ENCODE peak calls at places on chromosomes 3 and 15, in ten cellular contexts. One of them, this sample, is unnamed.

GRCh38 chr3:66053009-66053782 is 14.5 kb upstream of the MAGI1 start:
- DNase-seq in activated T-cell treated with anti-CD3 and anti-CD28 coated beads, Interleukin-2, amount 50 U/mL, for 72 hours: no peak
- DNase-seq in GM23248: peak
- DNase-seq in caudate nucleus: no peak
- DNase-seq in GM03348: peak
- DNase-seq in keratinocyte: no peak
- DNase-seq in posterior cingulate gyrus: no peak
- DNase-seq in activated naive CD8-positive, alpha-beta T cell treated with anti-CD3 and anti-CD28 coated beads, Interleukin-2, amount 50 U/mL, for 24 hours: no peak
- DNase-seq in A549: no peak
- DNase-seq in glutamatergic neuron: no peak
- DNase-seq in this sample: no peak

GRCh38 chr3:58625196-58625595 is 41.4 kb downstream of the FAM3D start:
- DNase-seq in activated T-cell treated with anti-CD3 and anti-CD28 coated beads, Interleukin-2, amount 50 U/mL, for 72 hours: no peak
- DNase-seq in GM23248: no peak
- DNase-seq in caudate nucleus: no peak
- DNase-seq in GM03348: no peak
- DNase-seq in keratinocyte: no peak
- DNase-seq in posterior cingulate gyrus: no peak
- DNase-seq in activated naive CD8-positive, alpha-beta T cell treated with anti-CD3 and anti-CD28 coated beads, Interleukin-2, amount 50 U/mL, for 24 hours: no peak
- DNase-seq in A549: no peak
- DNase-seq in glutamatergic neuron: no peak
- DNase-seq in this sample: no peak

GRCh38 chr15:75836953-75837321 is 6.3 kb upstream of the UBE2Q2 start:
- DNase-seq in activated T-cell treated with anti-CD3 and anti-CD28 coated beads, Interleukin-2, amount 50 U/mL, for 72 hours: peak
- DNase-seq in GM23248: peak
- DNase-seq in caudate nucleus: no peak
- DNase-seq in GM03348: peak
- DNase-seq in keratinocyte: no peak
- DNase-seq in posterior cingulate gyrus: no peak
- DNase-seq in activated naive CD8-positive, alpha-beta T cell treated with anti-CD3 and anti-CD28 coated beads, Interleukin-2, amount 50 U/mL, for 24 hours: peak
- DNase-seq in A549: no peak
- DNase-seq in glutamatergic neuron: no peak
- DNase-seq in this sample: no peak

GRCh38 chr3:67215690-67216089 is 217.6 kb downstream of the KBTBD8 start:
- DNase-seq in activated T-cell treated with anti-CD3 and anti-CD28 coated beads, Interleukin-2, amount 50 U/mL, for 72 hours: no peak
- DNase-seq in GM23248: no peak
- DNase-seq in caudate nucleus: no peak
- DNase-seq in GM03348: no peak
- DNase-seq in keratinocyte: no peak
- DNase-seq in posterior cingulate gyrus: no peak
- DNase-seq in activated naive CD8-positive, alpha-beta T cell treated with anti-CD3 and anti-CD28 coated beads, Interleukin-2, amount 50 U/mL, for 24 hours: no peak
- DNase-seq in A549: no peak
- DNase-seq in glutamatergic neuron: no peak
- DNase-seq in this sample: no peak

GRCh38 chr3:49199244-49199899 is 28.0 kb downstream of the KLHDC8B start:
- DNase-seq in activated T-cell treated with anti-CD3 and anti-CD28 coated beads, Interleukin-2, amount 50 U/mL, for 72 hours: peak
- DNase-seq in GM23248: peak
- DNase-seq in caudate nucleus: peak
- DNase-seq in GM03348: peak
- DNase-seq in keratinocyte: no peak
- DNase-seq in posterior cingulate gyrus: peak
- DNase-seq in activated naive CD8-positive, alpha-beta T cell treated with anti-CD3 and anti-CD28 coated beads, Interleukin-2, amount 50 U/mL, for 24 hours: peak
- DNase-seq in A549: no peak
- DNase-seq in glutamatergic neuron: peak
- DNase-seq in this sample: peak

GRCh38 chr3:102229062-102229655 is 205.7 kb upstream of the ZPLD1 start:
- DNase-seq in activated T-cell treated with anti-CD3 and anti-CD28 coated beads, Interleukin-2, amount 50 U/mL, for 72 hours: peak
- DNase-seq in GM23248: peak
- DNase-seq in caudate nucleus: peak
- DNase-seq in GM03348: peak
- DNase-seq in keratinocyte: peak
- DNase-seq in posterior cingulate gyrus: peak
- DNase-seq in activated naive CD8-positive, alpha-beta T cell treated with anti-CD3 and anti-CD28 coated beads, Interleukin-2, amount 50 U/mL, for 24 hours: peak
- DNase-seq in A549: peak
- DNase-seq in glutamatergic neuron: peak
- DNase-seq in this sample: peak

GRCh38 chr15:87609474-87609873 is 647.1 kb downstream of the NTRK3 start:
- DNase-seq in activated T-cell treated with anti-CD3 and anti-CD28 coated beads, Interleukin-2, amount 50 U/mL, for 72 hours: no peak
- DNase-seq in GM23248: peak
- DNase-seq in caudate nucleus: no peak
- DNase-seq in GM03348: peak
- DNase-seq in keratinocyte: peak
- DNase-seq in posterior cingulate gyrus: no peak
- DNase-seq in activated naive CD8-positive, alpha-beta T cell treated with anti-CD3 and anti-CD28 coated beads, Interleukin-2, amount 50 U/mL, for 24 hours: no peak
- DNase-seq in A549: no peak
- DNase-seq in glutamatergic neuron: no peak
- DNase-seq in this sample: no peak

GRCh38 chr3:157127831-157128767 is 31.8 kb downstream of the CCNL1 start:
- DNase-seq in activated T-cell treated with anti-CD3 and anti-CD28 coated beads, Interleukin-2, amount 50 U/mL, for 72 hours: peak
- DNase-seq in GM23248: peak
- DNase-seq in caudate nucleus: no peak
- DNase-seq in GM03348: peak
- DNase-seq in keratinocyte: peak
- DNase-seq in posterior cingulate gyrus: no peak
- DNase-seq in activated naive CD8-positive, alpha-beta T cell treated with anti-CD3 and anti-CD28 coated beads, Interleukin-2, amount 50 U/mL, for 24 hours: peak
- DNase-seq in A549: peak
- DNase-seq in glutamatergic neuron: no peak
- DNase-seq in this sample: no peak

GRCh38 chr3:49644684-49645083 is 29.5 kb upstream of the APEH start:
- DNase-seq in activated T-cell treated with anti-CD3 and anti-CD28 coated beads, Interleukin-2, amount 50 U/mL, for 72 hours: no peak
- DNase-seq in GM23248: no peak
- DNase-seq in caudate nucleus: no peak
- DNase-seq in GM03348: no peak
- DNase-seq in keratinocyte: no peak
- DNase-seq in posterior cingulate gyrus: no peak
- DNase-seq in activated naive CD8-positive, alpha-beta T cell treated with anti-CD3 and anti-CD28 coated beads, Interleukin-2, amount 50 U/mL, for 24 hours: no peak
- DNase-seq in A549: no peak
- DNase-seq in glutamatergic neuron: no peak
- DNase-seq in this sample: no peak

GRCh38 chr3:171028779-171029232 is 2.3 kb upstream of the SLC2A2 start:
- DNase-seq in activated T-cell treated with anti-CD3 and anti-CD28 coated beads, Interleukin-2, amount 50 U/mL, for 72 hours: no peak
- DNase-seq in GM23248: peak
- DNase-seq in caudate nucleus: no peak
- DNase-seq in GM03348: peak
- DNase-seq in keratinocyte: no peak
- DNase-seq in posterior cingulate gyrus: no peak
- DNase-seq in activated naive CD8-positive, alpha-beta T cell treated with anti-CD3 and anti-CD28 coated beads, Interleukin-2, amount 50 U/mL, for 24 hours: no peak
- DNase-seq in A549: no peak
- DNase-seq in glutamatergic neuron: no peak
- DNase-seq in this sample: no peak

GRCh38 chr3:132399054-132399929 is 18.0 kb upstream of the DNAJC13 start:
- DNase-seq in activated T-cell treated with anti-CD3 and anti-CD28 coated beads, Interleukin-2, amount 50 U/mL, for 72 hours: peak
- DNase-seq in GM23248: peak
- DNase-seq in caudate nucleus: no peak
- DNase-seq in GM03348: peak
- DNase-seq in keratinocyte: no peak
- DNase-seq in posterior cingulate gyrus: peak
- DNase-seq in activated naive CD8-positive, alpha-beta T cell treated with anti-CD3 and anti-CD28 coated beads, Interleukin-2, amount 50 U/mL, for 24 hours: no peak
- DNase-seq in A549: peak
- DNase-seq in glutamatergic neuron: no peak
- DNase-seq in this sample: peak

GRCh38 chr3:194631696-194632095 is 1.5 kb downstream of the TMEM44 start:
- DNase-seq in activated T-cell treated with anti-CD3 and anti-CD28 coated beads, Interleukin-2, amount 50 U/mL, for 72 hours: no peak
- DNase-seq in GM23248: no peak
- DNase-seq in caudate nucleus: no peak
- DNase-seq in GM03348: no peak
- DNase-seq in keratinocyte: no peak
- DNase-seq in posterior cingulate gyrus: no peak
- DNase-seq in activated naive CD8-positive, alpha-beta T cell treated with anti-CD3 and anti-CD28 coated beads, Interleukin-2, amount 50 U/mL, for 24 hours: no peak
- DNase-seq in A549: no peak
- DNase-seq in glutamatergic neuron: no peak
- DNase-seq in this sample: no peak

GRCh38 chr15:43958894-43959330 is 132.1 kb downstream of the WDR76 start:
- DNase-seq in activated T-cell treated with anti-CD3 and anti-CD28 coated beads, Interleukin-2, amount 50 U/mL, for 72 hours: no peak
- DNase-seq in GM23248: peak
- DNase-seq in caudate nucleus: no peak
- DNase-seq in GM03348: peak
- DNase-seq in keratinocyte: peak
- DNase-seq in posterior cingulate gyrus: no peak
- DNase-seq in activated naive CD8-positive, alpha-beta T cell treated with anti-CD3 and anti-CD28 coated beads, Interleukin-2, amount 50 U/mL, for 24 hours: no peak
- DNase-seq in A549: no peak
- DNase-seq in glutamatergic neuron: no peak
- DNase-seq in this sample: no peak

GRCh38 chr15:48002772-48003171 is 118.0 kb upstream of the SLC24A5 start:
- DNase-seq in activated T-cell treated with anti-CD3 and anti-CD28 coated beads, Interleukin-2, amount 50 U/mL, for 72 hours: no peak
- DNase-seq in GM23248: no peak
- DNase-seq in caudate nucleus: no peak
- DNase-seq in GM03348: no peak
- DNase-seq in keratinocyte: no peak
- DNase-seq in posterior cingulate gyrus: no peak
- DNase-seq in activated naive CD8-positive, alpha-beta T cell treated with anti-CD3 and anti-CD28 coated beads, Interleukin-2, amount 50 U/mL, for 24 hours: no peak
- DNase-seq in A549: no peak
- DNase-seq in glutamatergic neuron: no peak
- DNase-seq in this sample: no peak

GRCh38 chr15:31579976-31580375 is 253.3 kb downstream of the KLF13 start:
- DNase-seq in activated T-cell treated with anti-CD3 and anti-CD28 coated beads, Interleukin-2, amount 50 U/mL, for 72 hours: no peak
- DNase-seq in GM23248: no peak
- DNase-seq in caudate nucleus: no peak
- DNase-seq in GM03348: no peak
- DNase-seq in keratinocyte: no peak
- DNase-seq in posterior cingulate gyrus: no peak
- DNase-seq in activated naive CD8-positive, alpha-beta T cell treated with anti-CD3 and anti-CD28 coated beads, Interleukin-2, amount 50 U/mL, for 24 hours: no peak
- DNase-seq in A549: no peak
- DNase-seq in glutamatergic neuron: no peak
- DNase-seq in this sample: no peak

GRCh38 chr15:26739791-26740190 is 33.1 kb downstream of the GABRB3 start:
- DNase-seq in activated T-cell treated with anti-CD3 and anti-CD28 coated beads, Interleukin-2, amount 50 U/mL, for 72 hours: no peak
- DNase-seq in GM23248: no peak
- DNase-seq in caudate nucleus: no peak
- DNase-seq in GM03348: no peak
- DNase-seq in keratinocyte: no peak
- DNase-seq in posterior cingulate gyrus: no peak
- DNase-seq in activated naive CD8-positive, alpha-beta T cell treated with anti-CD3 and anti-CD28 coated beads, Interleukin-2, amount 50 U/mL, for 24 hours: no peak
- DNase-seq in A549: no peak
- DNase-seq in glutamatergic neuron: no peak
- DNase-seq in this sample: no peak

This sample was measured in WTC11.